ENCODE peak calls at places on chromosome 11, in seven cellular contexts. One of them, this sample, is unnamed.

GRCh38 chr11:26410967-26411366 is 79.0 kb downstream of the ANO3 start:
- DNase-seq in activated naive CD8-positive, alpha-beta T cell treated with anti-CD3 and anti-CD28 coated beads, Interleukin-2, amount 50 U/mL, for 24 hours: no peak
- DNase-seq in GM20000: no peak
- DNase-seq in HT-29: no peak
- DNase-seq in left cardiac atrium: no peak
- DNase-seq in C1 segment of cervical spinal cord: no peak
- DNase-seq in NB4: no peak
- DNase-seq in this sample: no peak

GRCh38 chr11:78838417-78838816 is 263.8 kb upstream of the NARS2 start:
- DNase-seq in activated naive CD8-positive, alpha-beta T cell treated with anti-CD3 and anti-CD28 coated beads, Interleukin-2, amount 50 U/mL, for 24 hours: no peak
- DNase-seq in GM20000: no peak
- DNase-seq in HT-29: peak
- DNase-seq in left cardiac atrium: no peak
- DNase-seq in C1 segment of cervical spinal cord: no peak
- DNase-seq in NB4: no peak
- DNase-seq in this sample: no peak

GRCh38 chr11:83367745-83368144 is 81.6 kb upstream of the CCDC90B start:
- DNase-seq in activated naive CD8-positive, alpha-beta T cell treated with anti-CD3 and anti-CD28 coated beads, Interleukin-2, amount 50 U/mL, for 24 hours: no peak
- DNase-seq in GM20000: no peak
- DNase-seq in HT-29: no peak
- DNase-seq in left cardiac atrium: no peak
- DNase-seq in C1 segment of cervical spinal cord: no peak
- DNase-seq in NB4: no peak
- DNase-seq in this sample: no peak

GRCh38 chr11:74744277-74744676 is 4.4 kb upstream of the RNF169 start:
- DNase-seq in activated naive CD8-positive, alpha-beta T cell treated with anti-CD3 and anti-CD28 coated beads, Interleukin-2, amount 50 U/mL, for 24 hours: no peak
- DNase-seq in GM20000: no peak
- DNase-seq in HT-29: no peak
- DNase-seq in left cardiac atrium: no peak
- DNase-seq in C1 segment of cervical spinal cord: no peak
- DNase-seq in NB4: no peak
- DNase-seq in this sample: no peak

GRCh38 chr11:75767793-75768111 is 826 bp upstream of the DGAT2 start:
- DNase-seq in activated naive CD8-positive, alpha-beta T cell treated with anti-CD3 and anti-CD28 coated beads, Interleukin-2, amount 50 U/mL, for 24 hours: no peak
- DNase-seq in GM20000: no peak
- DNase-seq in HT-29: no peak
- DNase-seq in left cardiac atrium: no peak
- DNase-seq in C1 segment of cervical spinal cord: no peak
- DNase-seq in NB4: no peak
- DNase-seq in this sample: no peak

GRCh38 chr11:110479070-110479444 is 49.3 kb downstream of the FDX1 start:
- DNase-seq in activated naive CD8-positive, alpha-beta T cell treated with anti-CD3 and anti-CD28 coated beads, Interleukin-2, amount 50 U/mL, for 24 hours: no peak
- DNase-seq in GM20000: no peak
- DNase-seq in HT-29: no peak
- DNase-seq in left cardiac atrium: no peak
- DNase-seq in C1 segment of cervical spinal cord: no peak
- DNase-seq in NB4: peak
- DNase-seq in this sample: no peak

GRCh38 chr11:100991541-100991940 is 138.1 kb downstream of the PGR start:
- DNase-seq in activated naive CD8-positive, alpha-beta T cell treated with anti-CD3 and anti-CD28 coated beads, Interleukin-2, amount 50 U/mL, for 24 hours: no peak
- DNase-seq in GM20000: no peak
- DNase-seq in HT-29: no peak
- DNase-seq in left cardiac atrium: no peak
- DNase-seq in C1 segment of cervical spinal cord: no peak
- DNase-seq in NB4: no peak
- DNase-seq in this sample: no peak

GRCh38 chr11:10693509-10694071 is at the start of gene IRAG1:
- DNase-seq in activated naive CD8-positive, alpha-beta T cell treated with anti-CD3 and anti-CD28 coated beads, Interleukin-2, amount 50 U/mL, for 24 hours: no peak
- DNase-seq in GM20000: no peak
- DNase-seq in HT-29: no peak
- DNase-seq in left cardiac atrium: peak
- DNase-seq in C1 segment of cervical spinal cord: no peak
- DNase-seq in NB4: no peak
- DNase-seq in this sample: peak

GRCh38 chr11:41795004-41795403 is 335.6 kb upstream of the LRRC4C start:
- DNase-seq in activated naive CD8-positive, alpha-beta T cell treated with anti-CD3 and anti-CD28 coated beads, Interleukin-2, amount 50 U/mL, for 24 hours: no peak
- DNase-seq in GM20000: no peak
- DNase-seq in HT-29: no peak
- DNase-seq in left cardiac atrium: no peak
- DNase-seq in C1 segment of cervical spinal cord: no peak
- DNase-seq in NB4: no peak
- DNase-seq in this sample: no peak

GRCh38 chr11:102320679-102321078 is 3.4 kb downstream of the BIRC3 start:
- DNase-seq in activated naive CD8-positive, alpha-beta T cell treated with anti-CD3 and anti-CD28 coated beads, Interleukin-2, amount 50 U/mL, for 24 hours: no peak
- DNase-seq in GM20000: no peak
- DNase-seq in HT-29: no peak
- DNase-seq in left cardiac atrium: no peak
- DNase-seq in C1 segment of cervical spinal cord: no peak
- DNase-seq in NB4: no peak
- DNase-seq in this sample: no peak

GRCh38 chr11:74749965-74750296 is 1.3 kb downstream of the RNF169 start:
- DNase-seq in activated naive CD8-positive, alpha-beta T cell treated with anti-CD3 and anti-CD28 coated beads, Interleukin-2, amount 50 U/mL, for 24 hours: no peak
- DNase-seq in GM20000: no peak
- DNase-seq in HT-29: no peak
- DNase-seq in left cardiac atrium: no peak
- DNase-seq in C1 segment of cervical spinal cord: no peak
- DNase-seq in NB4: no peak
- DNase-seq in this sample: no peak

GRCh38 chr11:69598147-69598546 is 42.8 kb upstream of the CCND1 start:
- DNase-seq in activated naive CD8-positive, alpha-beta T cell treated with anti-CD3 and anti-CD28 coated beads, Interleukin-2, amount 50 U/mL, for 24 hours: no peak
- DNase-seq in GM20000: no peak
- DNase-seq in HT-29: peak
- DNase-seq in left cardiac atrium: no peak
- DNase-seq in C1 segment of cervical spinal cord: no peak
- DNase-seq in NB4: peak
- DNase-seq in this sample: no peak

GRCh38 chr11:12102588-12103410 is 7.6 kb upstream of the MICAL2 start:
- DNase-seq in activated naive CD8-positive, alpha-beta T cell treated with anti-CD3 and anti-CD28 coated beads, Interleukin-2, amount 50 U/mL, for 24 hours: no peak
- DNase-seq in GM20000: no peak
- DNase-seq in HT-29: peak
- DNase-seq in left cardiac atrium: no peak
- DNase-seq in C1 segment of cervical spinal cord: no peak
- DNase-seq in NB4: no peak
- DNase-seq in this sample: no peak